ENCODE peak calls at places on chromosomes 12 and 14, in six cellular contexts. One of them, this sample, is unnamed.

GRCh38 chr12:113220593-113221180 is 577 bp upstream of the TPCN1 start:
- DNase-seq in central memory CD4-positive, alpha-beta T cell: no peak
- DNase-seq in neural crest cell: no peak
- DNase-seq in BE2C: no peak
- DNase-seq in fibroblast of mammary gland: no peak
- DNase-seq in posterior vena cava: no peak
- DNase-seq in this sample: no peak

GRCh38 chr12:6181583-6182278 is 18.5 kb upstream of the CD9 start:
- DNase-seq in central memory CD4-positive, alpha-beta T cell: no peak
- DNase-seq in neural crest cell: no peak
- DNase-seq in BE2C: no peak
- DNase-seq in fibroblast of mammary gland: no peak
- DNase-seq in posterior vena cava: no peak
- DNase-seq in this sample: no peak

GRCh38 chr14:64504310-64504896 is at the start of gene ZBTB1:
- DNase-seq in central memory CD4-positive, alpha-beta T cell: peak
- DNase-seq in neural crest cell: peak
- DNase-seq in BE2C: peak
- DNase-seq in fibroblast of mammary gland: peak
- DNase-seq in posterior vena cava: peak
- DNase-seq in this sample: peak

GRCh38 chr14:105602799-105603763 is 76.7 kb downstream of the TMEM121 start:
- DNase-seq in central memory CD4-positive, alpha-beta T cell: no peak
- DNase-seq in neural crest cell: no peak
- DNase-seq in BE2C: no peak
- DNase-seq in fibroblast of mammary gland: no peak
- DNase-seq in posterior vena cava: no peak
- DNase-seq in this sample: no peak

GRCh38 chr12:31962076-31962475 is 2.9 kb downstream of the RESF1 start:
- DNase-seq in central memory CD4-positive, alpha-beta T cell: no peak
- DNase-seq in neural crest cell: no peak
- DNase-seq in BE2C: no peak
- DNase-seq in fibroblast of mammary gland: no peak
- DNase-seq in posterior vena cava: no peak
- DNase-seq in this sample: no peak

GRCh38 chr12:16246264-16246663 is 31.2 kb downstream of the SLC15A5 start:
- DNase-seq in central memory CD4-positive, alpha-beta T cell: no peak
- DNase-seq in neural crest cell: no peak
- DNase-seq in BE2C: no peak
- DNase-seq in fibroblast of mammary gland: no peak
- DNase-seq in posterior vena cava: no peak
- DNase-seq in this sample: no peak

GRCh38 chr12:56678852-56679251 is 9.2 kb downstream of the PTGES3 start:
- DNase-seq in central memory CD4-positive, alpha-beta T cell: no peak
- DNase-seq in neural crest cell: no peak
- DNase-seq in BE2C: no peak
- DNase-seq in fibroblast of mammary gland: no peak
- DNase-seq in posterior vena cava: peak
- DNase-seq in this sample: no peak

GRCh38 chr12:65878540-65878939 is 54.3 kb downstream of the HMGA2 start:
- DNase-seq in central memory CD4-positive, alpha-beta T cell: no peak
- DNase-seq in neural crest cell: no peak
- DNase-seq in BE2C: no peak
- DNase-seq in fibroblast of mammary gland: no peak
- DNase-seq in posterior vena cava: no peak
- DNase-seq in this sample: no peak

GRCh38 chr14:51525705-51526104 is 126.0 kb upstream of the FRMD6 start:
- DNase-seq in central memory CD4-positive, alpha-beta T cell: no peak
- DNase-seq in neural crest cell: no peak
- DNase-seq in BE2C: no peak
- DNase-seq in fibroblast of mammary gland: peak
- DNase-seq in posterior vena cava: no peak
- DNase-seq in this sample: no peak

GRCh38 chr12:100959481-100959880 is 164.9 kb downstream of the ANO4 start:
- DNase-seq in central memory CD4-positive, alpha-beta T cell: no peak
- DNase-seq in neural crest cell: no peak
- DNase-seq in BE2C: no peak
- DNase-seq in fibroblast of mammary gland: peak
- DNase-seq in posterior vena cava: no peak
- DNase-seq in this sample: no peak

GRCh38 chr12:10184261-10184843 is 5.5 kb downstream of the TMEM52B start:
- DNase-seq in central memory CD4-positive, alpha-beta T cell: no peak
- DNase-seq in neural crest cell: no peak
- DNase-seq in BE2C: no peak
- DNase-seq in fibroblast of mammary gland: peak
- DNase-seq in posterior vena cava: no peak
- DNase-seq in this sample: no peak

GRCh38 chr14:72500234-72500838 is 393.6 kb downstream of the DPF3 start:
- DNase-seq in central memory CD4-positive, alpha-beta T cell: no peak
- DNase-seq in neural crest cell: no peak
- DNase-seq in BE2C: no peak
- DNase-seq in fibroblast of mammary gland: peak
- DNase-seq in posterior vena cava: no peak
- DNase-seq in this sample: no peak

GRCh38 chr14:56422703-56423213 is 156.8 kb upstream of the TMEM260 start:
- DNase-seq in central memory CD4-positive, alpha-beta T cell: peak
- DNase-seq in neural crest cell: no peak
- DNase-seq in BE2C: peak
- DNase-seq in fibroblast of mammary gland: peak
- DNase-seq in posterior vena cava: no peak
- DNase-seq in this sample: no peak

GRCh38 chr14:82694820-82695219 is 1161.2 kb upstream of the SEL1L start:
- DNase-seq in central memory CD4-positive, alpha-beta T cell: no peak
- DNase-seq in neural crest cell: no peak
- DNase-seq in BE2C: no peak
- DNase-seq in fibroblast of mammary gland: no peak
- DNase-seq in posterior vena cava: no peak
- DNase-seq in this sample: no peak

GRCh38 chr12:107320031-107320928 is 226.9 kb upstream of the CRY1 start:
- DNase-seq in central memory CD4-positive, alpha-beta T cell: peak
- DNase-seq in neural crest cell: no peak
- DNase-seq in BE2C: no peak
- DNase-seq in fibroblast of mammary gland: no peak
- DNase-seq in posterior vena cava: no peak
- DNase-seq in this sample: peak

GRCh38 chr14:65268594-65268993 is 143.9 kb upstream of the FUT8 start:
- DNase-seq in central memory CD4-positive, alpha-beta T cell: no peak
- DNase-seq in neural crest cell: no peak
- DNase-seq in BE2C: no peak
- DNase-seq in fibroblast of mammary gland: no peak
- DNase-seq in posterior vena cava: no peak
- DNase-seq in this sample: no peak

GRCh38 chr12:87812711-87813110 is 216.5 kb downstream of the C12orf50 start:
- DNase-seq in central memory CD4-positive, alpha-beta T cell: no peak
- DNase-seq in neural crest cell: no peak
- DNase-seq in BE2C: no peak
- DNase-seq in fibroblast of mammary gland: peak
- DNase-seq in posterior vena cava: no peak
- DNase-seq in this sample: no peak

GRCh38 chr14:22838631-22839041 is 2.3 kb downstream of the MMP14 start:
- DNase-seq in central memory CD4-positive, alpha-beta T cell: no peak
- DNase-seq in neural crest cell: no peak
- DNase-seq in BE2C: no peak
- DNase-seq in fibroblast of mammary gland: peak
- DNase-seq in posterior vena cava: peak
- DNase-seq in this sample: no peak

GRCh38 chr14:49483266-49483665 is 102.9 kb downstream of the RPS29 start:
- DNase-seq in central memory CD4-positive, alpha-beta T cell: no peak
- DNase-seq in neural crest cell: no peak
- DNase-seq in BE2C: no peak
- DNase-seq in fibroblast of mammary gland: no peak
- DNase-seq in posterior vena cava: no peak
- DNase-seq in this sample: no peak

GRCh38 chr14:75273272-75274044 is 5.2 kb upstream of the FOS start:
- DNase-seq in central memory CD4-positive, alpha-beta T cell: no peak
- DNase-seq in neural crest cell: no peak
- DNase-seq in BE2C: no peak
- DNase-seq in fibroblast of mammary gland: peak
- DNase-seq in posterior vena cava: no peak
- DNase-seq in this sample: no peak

GRCh38 chr14:35390577-35391387 is 13.8 kb downstream of the NFKBIA start:
- DNase-seq in central memory CD4-positive, alpha-beta T cell: no peak
- DNase-seq in neural crest cell: no peak
- DNase-seq in BE2C: peak
- DNase-seq in fibroblast of mammary gland: peak
- DNase-seq in posterior vena cava: no peak
- DNase-seq in this sample: no peak

GRCh38 chr12:10722905-10723866 is at the start of gene YBX3:
- DNase-seq in central memory CD4-positive, alpha-beta T cell: no peak
- DNase-seq in neural crest cell: peak
- DNase-seq in BE2C: no peak
- DNase-seq in fibroblast of mammary gland: peak
- DNase-seq in posterior vena cava: peak
- DNase-seq in this sample: peak

GRCh38 chr12:48351022-48351708 is 446 bp upstream of the ZNF641 start:
- DNase-seq in central memory CD4-positive, alpha-beta T cell: no peak
- DNase-seq in neural crest cell: peak
- DNase-seq in BE2C: no peak
- DNase-seq in fibroblast of mammary gland: peak
- DNase-seq in posterior vena cava: peak
- DNase-seq in this sample: no peak

GRCh38 chr14:71467419-71467818 is 464.8 kb upstream of the RGS6 start:
- DNase-seq in central memory CD4-positive, alpha-beta T cell: no peak
- DNase-seq in neural crest cell: no peak
- DNase-seq in BE2C: no peak
- DNase-seq in fibroblast of mammary gland: peak
- DNase-seq in posterior vena cava: no peak
- DNase-seq in this sample: no peak

GRCh38 chr12:54220567-54220966 is 31.8 kb upstream of the SMUG1 start:
- DNase-seq in central memory CD4-positive, alpha-beta T cell: no peak
- DNase-seq in neural crest cell: no peak
- DNase-seq in BE2C: no peak
- DNase-seq in fibroblast of mammary gland: no peak
- DNase-seq in posterior vena cava: peak
- DNase-seq in this sample: no peak

GRCh38 chr12:87383705-87384104 is 645.5 kb downstream of the C12orf50 start:
- DNase-seq in central memory CD4-positive, alpha-beta T cell: no peak
- DNase-seq in neural crest cell: no peak
- DNase-seq in BE2C: no peak
- DNase-seq in fibroblast of mammary gland: no peak
- DNase-seq in posterior vena cava: no peak
- DNase-seq in this sample: no peak

GRCh38 chr12:24773996-24774395 is 174.9 kb downstream of the BCAT1 start:
- DNase-seq in central memory CD4-positive, alpha-beta T cell: no peak
- DNase-seq in neural crest cell: no peak
- DNase-seq in BE2C: no peak
- DNase-seq in fibroblast of mammary gland: no peak
- DNase-seq in posterior vena cava: no peak
- DNase-seq in this sample: no peak

GRCh38 chr14:103142031-103142430 is 18.8 kb downstream of the TNFAIP2 start:
- DNase-seq in central memory CD4-positive, alpha-beta T cell: no peak
- DNase-seq in neural crest cell: no peak
- DNase-seq in BE2C: no peak
- DNase-seq in fibroblast of mammary gland: no peak
- DNase-seq in posterior vena cava: no peak
- DNase-seq in this sample: no peak

GRCh38 chr14:101964297-101965144 is at the start of gene DYNC1H1:
- DNase-seq in central memory CD4-positive, alpha-beta T cell: peak
- DNase-seq in neural crest cell: peak
- DNase-seq in BE2C: peak
- DNase-seq in fibroblast of mammary gland: peak
- DNase-seq in posterior vena cava: peak
- DNase-seq in this sample: peak

GRCh38 chr12:50062733-50063452 is 5.5 kb downstream of the ASIC1 start:
- DNase-seq in central memory CD4-positive, alpha-beta T cell: no peak
- DNase-seq in neural crest cell: no peak
- DNase-seq in BE2C: peak
- DNase-seq in fibroblast of mammary gland: no peak
- DNase-seq in posterior vena cava: no peak
- DNase-seq in this sample: no peak

GRCh38 chr12:92506460-92506859 is 196.3 kb upstream of the PLEKHG7 start:
- DNase-seq in central memory CD4-positive, alpha-beta T cell: no peak
- DNase-seq in neural crest cell: no peak
- DNase-seq in BE2C: no peak
- DNase-seq in fibroblast of mammary gland: peak
- DNase-seq in posterior vena cava: no peak
- DNase-seq in this sample: no peak

GRCh38 chr14:100906420-100906819 is 2.9 kb upstream of the RTL1 start:
- DNase-seq in central memory CD4-positive, alpha-beta T cell: no peak
- DNase-seq in neural crest cell: no peak
- DNase-seq in BE2C: no peak
- DNase-seq in fibroblast of mammary gland: no peak
- DNase-seq in posterior vena cava: no peak
- DNase-seq in this sample: no peak

GRCh38 chr12:77888611-77889010 is 57.9 kb downstream of the NAV3 start:
- DNase-seq in central memory CD4-positive, alpha-beta T cell: no peak
- DNase-seq in neural crest cell: no peak
- DNase-seq in BE2C: no peak
- DNase-seq in fibroblast of mammary gland: peak
- DNase-seq in posterior vena cava: no peak
- DNase-seq in this sample: no peak

GRCh38 chr14:21647380-21647779 is 6.3 kb upstream of the OR4E2 start:
- DNase-seq in central memory CD4-positive, alpha-beta T cell: no peak
- DNase-seq in neural crest cell: no peak
- DNase-seq in BE2C: no peak
- DNase-seq in fibroblast of mammary gland: peak
- DNase-seq in posterior vena cava: no peak
- DNase-seq in this sample: no peak

GRCh38 chr14:31465113-31465512 is 7.8 kb upstream of the DTD2 start:
- DNase-seq in central memory CD4-positive, alpha-beta T cell: no peak
- DNase-seq in neural crest cell: no peak
- DNase-seq in BE2C: no peak
- DNase-seq in fibroblast of mammary gland: peak
- DNase-seq in posterior vena cava: no peak
- DNase-seq in this sample: no peak

GRCh38 chr12:96989916-96990315 is 82.9 kb downstream of the NEDD1 start:
- DNase-seq in central memory CD4-positive, alpha-beta T cell: no peak
- DNase-seq in neural crest cell: no peak
- DNase-seq in BE2C: no peak
- DNase-seq in fibroblast of mammary gland: no peak
- DNase-seq in posterior vena cava: no peak
- DNase-seq in this sample: no peak

GRCh38 chr14:73878436-73878835 is 8.2 kb upstream of the ZNF410 start:
- DNase-seq in central memory CD4-positive, alpha-beta T cell: no peak
- DNase-seq in neural crest cell: no peak
- DNase-seq in BE2C: no peak
- DNase-seq in fibroblast of mammary gland: peak
- DNase-seq in posterior vena cava: no peak
- DNase-seq in this sample: no peak

GRCh38 chr14:103624860-103625259 is 4.2 kb upstream of the KLC1 start:
- DNase-seq in central memory CD4-positive, alpha-beta T cell: no peak
- DNase-seq in neural crest cell: no peak
- DNase-seq in BE2C: peak
- DNase-seq in fibroblast of mammary gland: peak
- DNase-seq in posterior vena cava: peak
- DNase-seq in this sample: no peak

GRCh38 chr12:30939234-30939633 is 12.7 kb downstream of the TSPAN11 start:
- DNase-seq in central memory CD4-positive, alpha-beta T cell: no peak
- DNase-seq in neural crest cell: no peak
- DNase-seq in BE2C: no peak
- DNase-seq in fibroblast of mammary gland: no peak
- DNase-seq in posterior vena cava: no peak
- DNase-seq in this sample: no peak